ENCODE peak calls at places on chromosomes 3 and 15, in five cellular contexts. One of them, this sample, is unnamed.

GRCh38 chr3:141414800-141415462 is 46.6 kb downstream of the ZBTB38 start:
- DNase-seq in thoracic aorta: no peak
- DNase-seq in GM10248: no peak
- DNase-seq in heart right ventricle: no peak
- DNase-seq in BE2C: no peak
- DNase-seq in this sample: no peak

GRCh38 chr3:170572665-170573253 is 13.1 kb downstream of the SLC7A14 start:
- DNase-seq in thoracic aorta: no peak
- DNase-seq in GM10248: peak
- DNase-seq in heart right ventricle: no peak
- DNase-seq in BE2C: no peak
- DNase-seq in this sample: peak

GRCh38 chr3:46713048-46713897 is 4.4 kb downstream of the PRSS50 start:
- DNase-seq in thoracic aorta: no peak
- DNase-seq in GM10248: no peak
- DNase-seq in heart right ventricle: peak
- DNase-seq in BE2C: no peak
- DNase-seq in this sample: no peak

GRCh38 chr3:183545688-183546087 is 9.8 kb downstream of the KLHL6 start:
- DNase-seq in thoracic aorta: no peak
- DNase-seq in GM10248: no peak
- DNase-seq in heart right ventricle: no peak
- DNase-seq in BE2C: no peak
- DNase-seq in this sample: no peak

GRCh38 chr3:159904455-159904854 is 84.2 kb upstream of the IL12A start:
- DNase-seq in thoracic aorta: no peak
- DNase-seq in GM10248: no peak
- DNase-seq in heart right ventricle: no peak
- DNase-seq in BE2C: no peak
- DNase-seq in this sample: no peak

GRCh38 chr3:183298708-183299153 is 45.7 kb downstream of the B3GNT5 start:
- DNase-seq in thoracic aorta: no peak
- DNase-seq in GM10248: no peak
- DNase-seq in heart right ventricle: peak
- DNase-seq in BE2C: peak
- DNase-seq in this sample: no peak

GRCh38 chr3:36393563-36393962 is 13.3 kb downstream of the STAC start:
- DNase-seq in thoracic aorta: no peak
- DNase-seq in GM10248: no peak
- DNase-seq in heart right ventricle: no peak
- DNase-seq in BE2C: no peak
- DNase-seq in this sample: no peak

GRCh38 chr15:100592898-100593297 is 9.1 kb downstream of the LINS1 start:
- DNase-seq in thoracic aorta: no peak
- DNase-seq in GM10248: no peak
- DNase-seq in heart right ventricle: no peak
- DNase-seq in BE2C: no peak
- DNase-seq in this sample: peak

GRCh38 chr3:159366476-159366875 is 564.6 kb downstream of the MFSD1 start:
- DNase-seq in thoracic aorta: no peak
- DNase-seq in GM10248: no peak
- DNase-seq in heart right ventricle: no peak
- DNase-seq in BE2C: no peak
- DNase-seq in this sample: no peak

GRCh38 chr3:148077318-148077923 is 620.3 kb upstream of the AGTR1 start:
- DNase-seq in thoracic aorta: no peak
- DNase-seq in GM10248: no peak
- DNase-seq in heart right ventricle: no peak
- DNase-seq in BE2C: no peak
- DNase-seq in this sample: no peak

GRCh38 chr3:45748068-45748467 is 48.3 kb downstream of the SLC6A20 start:
- DNase-seq in thoracic aorta: no peak
- DNase-seq in GM10248: no peak
- DNase-seq in heart right ventricle: no peak
- DNase-seq in BE2C: no peak
- DNase-seq in this sample: no peak

GRCh38 chr3:17972476-17972875 is 230.0 kb upstream of the TBC1D5 start:
- DNase-seq in thoracic aorta: no peak
- DNase-seq in GM10248: no peak
- DNase-seq in heart right ventricle: no peak
- DNase-seq in BE2C: no peak
- DNase-seq in this sample: no peak

GRCh38 chr3:99703535-99703934 is 65.1 kb downstream of the COL8A1 start:
- DNase-seq in thoracic aorta: no peak
- DNase-seq in GM10248: no peak
- DNase-seq in heart right ventricle: no peak
- DNase-seq in BE2C: no peak
- DNase-seq in this sample: no peak

GRCh38 chr3:28853830-28854229 is 427.0 kb upstream of the RBMS3 start:
- DNase-seq in thoracic aorta: no peak
- DNase-seq in GM10248: no peak
- DNase-seq in heart right ventricle: no peak
- DNase-seq in BE2C: no peak
- DNase-seq in this sample: no peak

GRCh38 chr3:5606884-5607472 is 419.5 kb downstream of the EDEM1 start:
- DNase-seq in thoracic aorta: no peak
- DNase-seq in GM10248: no peak
- DNase-seq in heart right ventricle: no peak
- DNase-seq in BE2C: no peak
- DNase-seq in this sample: no peak

GRCh38 chr15:31439328-31439727 is 112.7 kb downstream of the KLF13 start:
- DNase-seq in thoracic aorta: no peak
- DNase-seq in GM10248: peak
- DNase-seq in heart right ventricle: no peak
- DNase-seq in BE2C: peak
- DNase-seq in this sample: peak

GRCh38 chr15:31136016-31136415 is 34.5 kb upstream of the TRPM1 start:
- DNase-seq in thoracic aorta: no peak
- DNase-seq in GM10248: no peak
- DNase-seq in heart right ventricle: no peak
- DNase-seq in BE2C: no peak
- DNase-seq in this sample: no peak

GRCh38 chr15:47820780-47821319 is 103.5 kb downstream of the SEMA6D start:
- DNase-seq in thoracic aorta: no peak
- DNase-seq in GM10248: no peak
- DNase-seq in heart right ventricle: no peak
- DNase-seq in BE2C: no peak
- DNase-seq in this sample: no peak

GRCh38 chr3:106338582-106339219 is 469.9 kb upstream of the CBLB start:
- DNase-seq in thoracic aorta: no peak
- DNase-seq in GM10248: no peak
- DNase-seq in heart right ventricle: no peak
- DNase-seq in BE2C: no peak
- DNase-seq in this sample: no peak

GRCh38 chr3:106342386-106342785 is 473.6 kb upstream of the CBLB start:
- DNase-seq in thoracic aorta: no peak
- DNase-seq in GM10248: no peak
- DNase-seq in heart right ventricle: no peak
- DNase-seq in BE2C: no peak
- DNase-seq in this sample: no peak

GRCh38 chr3:106343841-106344240 is 475.0 kb upstream of the CBLB start:
- DNase-seq in thoracic aorta: no peak
- DNase-seq in GM10248: no peak
- DNase-seq in heart right ventricle: no peak
- DNase-seq in BE2C: no peak
- DNase-seq in this sample: no peak

GRCh38 chr3:106339551-106339950 is 470.7 kb upstream of the CBLB start:
- DNase-seq in thoracic aorta: no peak
- DNase-seq in GM10248: no peak
- DNase-seq in heart right ventricle: no peak
- DNase-seq in BE2C: no peak
- DNase-seq in this sample: no peak

DNA sequence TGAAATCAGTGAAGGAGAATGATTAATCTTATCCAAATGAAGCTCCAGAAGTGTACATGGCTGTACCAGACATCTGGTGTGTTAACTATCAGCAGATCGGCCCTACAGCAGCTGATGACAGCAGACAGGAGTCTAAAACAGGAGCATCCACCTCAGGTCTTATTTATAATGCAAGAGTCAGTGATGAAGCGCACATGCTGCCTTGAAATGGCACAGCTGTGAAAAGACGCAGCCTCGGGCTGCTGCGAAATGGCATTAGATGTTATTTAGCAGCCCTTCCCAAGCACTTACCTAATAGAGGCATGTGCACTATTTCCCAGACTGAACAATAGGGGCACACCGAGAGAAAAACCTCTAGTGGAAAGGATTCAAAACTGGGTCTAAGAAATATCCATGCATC is 472.3 kb upstream of the CBLB start:
- DNase-seq in thoracic aorta: no peak
- DNase-seq in GM10248: no peak
- DNase-seq in heart right ventricle: no peak
- DNase-seq in BE2C: peak
- DNase-seq in this sample: no peak
- TF ChIP-seq CTCF in thoracic aorta: no peak
- TF ChIP-seq CTCF in GM10248: no peak
- TF ChIP-seq CTCF in heart right ventricle: no peak
- TF ChIP-seq CTCF in BE2C: peak
- TF ChIP-seq CTCF in this sample: no peak

GRCh38 chr3:177483182-177483967 is 286.1 kb upstream of the TBL1XR1 start:
- DNase-seq in thoracic aorta: no peak
- DNase-seq in GM10248: no peak
- DNase-seq in heart right ventricle: no peak
- DNase-seq in BE2C: peak
- DNase-seq in this sample: peak
- TF ChIP-seq CTCF in thoracic aorta: no peak
- TF ChIP-seq CTCF in GM10248: no peak
- TF ChIP-seq CTCF in heart right ventricle: no peak
- TF ChIP-seq CTCF in BE2C: peak
- TF ChIP-seq CTCF in this sample: no peak

DNA sequence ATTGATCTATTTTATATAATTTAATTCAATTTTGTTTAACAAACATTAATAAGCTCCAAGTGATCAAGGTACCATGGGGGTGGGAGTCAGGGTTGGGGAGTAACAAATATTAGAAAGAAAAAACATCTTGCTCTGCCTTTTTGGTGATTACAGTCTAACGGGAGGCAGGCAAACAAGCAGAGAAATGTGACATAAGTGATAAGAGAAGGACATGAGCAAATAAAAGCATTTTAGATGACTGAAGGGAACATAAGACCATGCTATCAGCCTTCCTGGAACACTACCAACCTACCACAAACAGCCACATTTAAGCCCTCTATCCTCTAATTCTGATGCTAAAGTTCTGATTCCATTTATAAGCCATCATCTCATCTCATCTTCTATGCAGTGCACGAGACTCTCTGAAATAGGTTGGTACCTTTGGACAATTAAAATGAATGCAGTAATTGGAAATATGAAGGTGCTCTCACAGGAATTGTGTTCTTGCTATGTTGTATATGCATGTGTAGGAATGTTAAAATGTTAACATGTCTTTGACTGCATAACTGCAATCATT is 243.4 kb upstream of the P2RY1 start:
- DNase-seq in thoracic aorta: no peak
- DNase-seq in GM10248: no peak
- DNase-seq in heart right ventricle: no peak
- DNase-seq in BE2C: no peak
- DNase-seq in this sample: no peak
- TF ChIP-seq CTCF in thoracic aorta: no peak
- TF ChIP-seq CTCF in GM10248: no peak
- TF ChIP-seq CTCF in heart right ventricle: no peak
- TF ChIP-seq CTCF in BE2C: no peak
- TF ChIP-seq CTCF in this sample: no peak

DNA sequence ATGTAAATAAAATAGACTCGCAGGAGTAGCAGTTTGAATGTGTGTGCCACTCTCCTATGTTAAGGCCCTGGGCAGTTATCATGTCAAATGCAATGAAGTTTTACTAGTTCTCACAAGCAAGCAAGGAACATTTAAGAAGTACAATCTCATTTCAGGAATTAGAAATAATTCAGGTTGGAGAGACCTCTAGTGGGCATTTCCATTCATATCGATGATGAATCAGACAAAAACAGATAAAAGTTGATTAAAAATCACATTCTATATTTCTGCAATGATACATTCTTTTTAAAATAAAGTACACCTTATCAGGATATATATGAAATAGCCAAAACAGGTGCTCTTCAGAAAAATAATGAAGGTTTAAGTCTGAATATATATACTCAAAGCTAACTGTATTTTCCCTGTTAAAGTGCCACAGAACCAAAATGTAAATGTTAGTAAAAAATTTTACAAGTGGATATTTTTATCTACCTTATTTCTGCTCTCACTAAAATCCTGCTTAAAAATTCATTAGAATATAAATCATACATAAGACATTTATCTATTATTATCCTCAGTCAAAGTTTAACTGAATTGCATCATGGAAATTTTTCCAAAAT is 492.4 kb upstream of the FRG2C start:
- DNase-seq in thoracic aorta: no peak
- DNase-seq in GM10248: no peak
- DNase-seq in heart right ventricle: no peak
- DNase-seq in BE2C: no peak
- DNase-seq in this sample: no peak
- TF ChIP-seq CTCF in thoracic aorta: no peak
- TF ChIP-seq CTCF in GM10248: peak
- TF ChIP-seq CTCF in heart right ventricle: no peak
- TF ChIP-seq CTCF in BE2C: peak
- TF ChIP-seq CTCF in this sample: peak

DNA sequence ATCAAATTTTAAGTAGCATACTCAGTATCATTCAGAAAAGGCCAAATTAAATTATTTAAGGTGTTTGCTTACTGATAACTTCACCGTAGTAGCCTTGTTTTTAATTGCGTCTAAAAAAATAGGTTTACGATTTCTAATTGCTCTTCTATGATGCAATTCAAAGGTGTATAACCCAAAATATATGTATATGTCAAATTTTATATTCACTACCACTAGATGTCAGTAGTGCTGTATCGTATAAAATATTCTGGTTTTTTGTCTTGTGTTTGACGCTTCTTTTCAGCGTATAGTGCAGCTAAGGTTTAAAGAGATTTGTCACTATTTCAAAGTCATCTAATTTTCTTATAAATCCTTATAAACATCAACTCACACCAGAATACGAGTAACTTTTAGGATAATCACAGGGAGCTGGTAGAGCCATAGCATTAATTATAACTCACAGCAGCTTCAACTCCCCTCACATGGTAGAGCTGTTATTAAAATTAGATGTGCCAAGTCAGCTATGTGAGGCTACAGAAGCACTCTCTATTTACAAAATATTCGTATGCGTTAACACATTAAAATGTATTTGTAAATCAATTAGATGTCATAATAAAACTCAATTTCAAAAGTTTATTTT is 3.5 kb downstream of the PFN2 start:
- DNase-seq in thoracic aorta: no peak
- DNase-seq in GM10248: peak
- DNase-seq in heart right ventricle: no peak
- DNase-seq in BE2C: no peak
- DNase-seq in this sample: no peak
- TF ChIP-seq CTCF in thoracic aorta: peak
- TF ChIP-seq CTCF in GM10248: peak
- TF ChIP-seq CTCF in heart right ventricle: peak
- TF ChIP-seq CTCF in BE2C: peak
- TF ChIP-seq CTCF in this sample: peak

This sample was measured in activated CD8-positive, alpha-beta T cell treated with anti-CD3 and anti-CD28 coated beads for 36 hours.